ENCODE peak calls at places on chromosome 7, in ten cellular contexts. C is lung; X is body of pancreas; S is bronchial epithelial cell; V is GM20000; K is pancreas; D is dorsolateral prefrontal cortex; N is WTC11; B is CD8-positive, alpha-beta T cell; Y is choroid plexus epithelial cell. R is an unnamed sample.

GRCh38 chr7:14340415-14341079 is 351.1 kb upstream of the ETV1 start:
- DNase-seq in C (no peak), X (no peak), S (no peak), V (no peak), K (no peak), D (no peak), N (no peak), B (no peak), Y (no peak), R (no peak)

GRCh38 chr7:4868493-4868892 is 6.7 kb upstream of the PAPOLB start:
- DNase-seq in C (no peak), X (no peak), S (no peak), V (no peak), K (no peak), D (no peak), N (no peak), B (no peak), Y (no peak), R (no peak)

GRCh38 chr7:42986213-42986612 is 54.0 kb downstream of the MRPL32 start:
- DNase-seq in C (no peak), X (no peak), S (no peak), V (no peak), K (no peak), D (no peak), N (no peak), B (no peak), Y (no peak), R (no peak)

GRCh38 chr7:12422449-12423320 is 19.0 kb upstream of the VWDE start:
- DNase-seq in C (no peak), X (no peak), S (peak; percentile 87), V (no peak), K (no peak), D (no peak), N (no peak), B (no peak), Y (peak; percentile 41), R (no peak)

GRCh38 chr7:96084880-96085551 is 236.9 kb downstream of the SLC25A13 start:
- DNase-seq in C (no peak), X (no peak), S (peak; percentile 95), V (no peak), K (no peak), D (no peak), N (no peak), B (no peak), Y (peak; percentile 59), R (no peak)

GRCh38 chr7:10632707-10633106 is 341.0 kb upstream of the PHF14 start:
- DNase-seq in C (no peak), X (no peak), S (no peak), V (no peak), K (no peak), D (no peak), N (no peak), B (no peak), Y (no peak), R (no peak)

GRCh38 chr7:20352573-20353304 is 22.0 kb downstream of the ITGB8 start:
- DNase-seq in C (no peak), X (no peak), S (peak; percentile 100), V (no peak), K (no peak), D (no peak), N (no peak), B (no peak), Y (no peak), R (no peak)

GRCh38 chr7:152402384-152403250 is 33.2 kb downstream of the KMT2C start:
- DNase-seq in C (no peak), X (no peak), S (peak; percentile 44), V (no peak), K (no peak), D (no peak), N (no peak), B (no peak), Y (peak; percentile 57), R (no peak)

GRCh38 chr7:50265968-50266694 is 38.4 kb upstream of the IKZF1 start:
- DNase-seq in C (no peak), X (no peak), S (no peak), V (no peak), K (no peak), D (no peak), N (no peak), B (no peak), Y (no peak), R (no peak)

DNA sequence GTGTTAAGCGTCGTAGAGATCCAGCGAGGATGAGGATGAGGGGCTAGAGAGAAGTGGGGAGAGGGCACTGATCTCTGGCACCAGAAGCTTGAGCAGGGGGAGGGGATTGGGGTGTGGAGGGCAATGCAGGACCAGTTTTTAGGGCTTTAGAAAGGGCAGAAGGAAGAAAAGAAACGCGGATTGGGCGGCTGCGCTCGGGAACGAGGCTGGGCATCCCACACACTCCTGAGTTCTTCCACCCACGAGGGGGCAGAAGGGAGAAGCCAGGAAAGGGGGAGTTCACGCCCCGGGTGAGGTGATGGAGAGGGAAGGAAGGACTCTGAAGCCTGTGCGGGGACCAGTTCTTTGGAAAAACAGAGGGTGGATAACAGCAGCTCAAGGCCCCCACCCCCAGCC is 6.1 kb upstream of the VGF start:
- DNase-seq in C (no peak), X (no peak), S (no peak), V (no peak), K (no peak), D (no peak), N (no peak), B (no peak), Y (no peak), R (no peak)
- TF ChIP-seq CTCF in C (no peak), X (no peak), S (peak; percentile 39), V (no peak), K (no peak), D (no peak), N (no peak), B (no peak), Y (peak; percentile 53), R (peak; percentile 19)

GRCh38 chr7:111729483-111729882 is 167.2 kb upstream of the IMMP2L start:
- DNase-seq in C (no peak), X (no peak), S (no peak), V (no peak), K (no peak), D (no peak), N (peak; percentile 21), B (no peak), Y (no peak), R (no peak)

GRCh38 chr7:111727905-111728634 is 165.8 kb upstream of the IMMP2L start:
- DNase-seq in C (no peak), X (no peak), S (no peak), V (no peak), K (no peak), D (peak; percentile 7), N (peak; percentile 47), B (no peak), Y (no peak), R (no peak)

GRCh38 chr7:111732923-111733322 is 170.6 kb upstream of the IMMP2L start:
- DNase-seq in C (no peak), X (no peak), S (no peak), V (no peak), K (no peak), D (no peak), N (no peak), B (no peak), Y (no peak), R (no peak)

GRCh38 chr7:111728635-111728995 is 166.3 kb upstream of the IMMP2L start:
- DNase-seq in C (no peak), X (no peak), S (no peak), V (no peak), K (no peak), D (no peak), N (no peak), B (no peak), Y (no peak), R (no peak)

DNA sequence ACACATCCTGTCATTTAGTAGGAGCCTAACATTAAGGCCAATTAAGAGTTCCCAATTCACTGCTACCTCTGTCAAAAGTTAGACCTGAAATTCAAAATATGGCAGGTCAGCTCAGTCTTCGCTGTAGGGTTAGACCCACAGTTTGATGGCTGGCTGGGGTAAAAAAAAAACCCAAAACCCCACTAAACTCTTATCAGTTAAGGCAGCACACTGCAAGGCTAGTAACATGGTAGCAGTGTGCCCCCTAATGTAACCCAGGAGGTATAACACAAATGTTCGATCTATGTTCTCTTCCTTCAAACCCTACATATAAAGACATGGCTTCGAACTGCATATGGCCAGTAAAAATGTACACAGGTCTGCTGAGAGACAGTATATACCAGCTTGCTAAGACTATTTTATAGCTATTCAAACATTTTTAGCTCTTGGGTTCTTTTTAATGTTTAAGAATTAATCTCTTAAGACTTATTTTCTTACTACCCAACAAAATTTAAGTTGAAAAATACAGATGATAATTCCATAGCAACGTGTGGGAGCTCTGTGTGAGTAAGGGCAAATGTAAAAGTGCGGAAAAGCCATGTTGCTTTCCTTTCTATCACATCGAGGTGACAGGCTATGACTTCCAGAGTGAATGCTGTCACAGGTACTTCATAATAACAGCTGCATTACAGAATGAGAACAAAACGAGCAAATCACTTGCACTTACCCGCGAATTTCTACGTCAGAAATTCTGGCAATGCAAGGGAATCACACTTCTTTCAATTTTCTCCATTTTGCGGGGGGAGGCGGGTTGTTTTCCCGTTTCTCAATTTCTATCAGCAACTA is 168.4 kb upstream of the IMMP2L start:
- DNase-seq in C (no peak), X (no peak), S (peak; percentile 41), V (peak; percentile 58), K (no peak), D (no peak), N (no peak), B (no peak), Y (peak; percentile 64), R (no peak)
- TF ChIP-seq CTCF in C (no peak), X (no peak), S (peak; percentile 65), V (peak; percentile 35), K (no peak), D (peak; percentile 44), N (peak; percentile 27), B (no peak), Y (peak; percentile 71), R (peak; percentile 74)

GRCh38 chr7:74059681-74060588 is 23.7 kb upstream of the LIMK1 start:
- DNase-seq in C (peak; percentile 79), X (peak; percentile 99), S (peak; percentile 69), V (no peak), K (peak; percentile 99), D (peak; percentile 80), N (no peak), B (no peak), Y (no peak), R (no peak)
- TF ChIP-seq CTCF in C (no peak), X (no peak), S (peak; percentile 37), V (no peak), K (no peak), D (no peak), N (no peak), B (no peak), Y (peak; percentile 14), R (no peak)

GRCh38 chr7:119010635-119011034 is 786.1 kb downstream of the ANKRD7 start:
- DNase-seq in C (no peak), X (no peak), S (no peak), V (no peak), K (no peak), D (no peak), N (no peak), B (no peak), Y (no peak), R (no peak)
- TF ChIP-seq CTCF in C (no peak), X (no peak), S (no peak), V (no peak), K (no peak), D (no peak), N (no peak), B (no peak), Y (no peak), R (no peak)

DNA sequence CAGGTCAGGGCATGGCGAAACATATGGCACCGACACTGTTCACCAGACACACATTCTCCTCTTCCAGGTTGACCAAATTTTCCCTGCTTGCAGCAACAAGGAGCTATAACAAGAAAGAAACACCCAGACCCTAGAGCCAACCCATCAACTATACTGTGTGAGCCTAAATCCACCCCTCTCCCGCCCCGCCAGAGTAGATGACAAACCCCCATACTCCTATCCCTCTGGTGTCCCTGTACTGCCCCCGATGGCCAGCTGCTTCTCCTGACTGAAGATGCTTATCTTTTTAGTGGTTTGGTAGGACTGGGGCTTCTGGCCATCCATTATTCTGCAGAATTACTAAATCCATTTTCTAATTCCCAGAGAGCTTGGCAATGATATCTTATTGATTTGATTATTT is 70.1 kb upstream of the EEPD1 start:
- DNase-seq in C (no peak), X (no peak), S (no peak), V (no peak), K (no peak), D (no peak), N (peak; percentile 48), B (no peak), Y (peak; percentile 20), R (no peak)
- TF ChIP-seq CTCF in C (no peak), X (no peak), S (no peak), V (no peak), K (no peak), D (no peak), N (no peak), B (no peak), Y (peak; percentile 40), R (no peak)